ENCODE peak calls at places on chromosome 18, in nine cellular contexts. E, N, V, O, G, H, F, A and J are unnamed samples.
A peak's percentile ranks its signal among the peaks of the same experiment; 100 is the strongest.

GRCh38 chr18:57443716-57444115 is 8.5 kb downstream of the ONECUT2 start:
- DNase-seq in G (no peak), E (no peak), O (no peak), A (no peak), V (no peak), H (no peak), N (no peak), F (no peak), J (no peak)

GRCh38 chr18:25229080-25229479 is 122.9 kb downstream of the ZNF521 start:
- DNase-seq in F (no peak), E (peak; percentile 80), N (no peak), O (no peak), H (no peak), A (no peak), V (no peak), G (no peak), J (no peak)

GRCh38 chr18:59874166-59874565 is 25.6 kb upstream of the PMAIP1 start:
- DNase-seq in V (no peak), G (no peak), A (no peak), O (no peak), F (no peak), E (peak; percentile 92), H (no peak), N (no peak), J (no peak)

GRCh38 chr18:48884306-48885235 is 66.2 kb downstream of the SMAD7 start:
- DNase-seq in H (peak; percentile 40), V (no peak), G (no peak), F (peak; percentile 35), N (no peak), A (no peak), E (no peak), O (peak; percentile 39), J (no peak)

GRCh38 chr18:54555996-54556395 is 35.0 kb upstream of the DYNAP start:
- DNase-seq in N (no peak), O (no peak), V (no peak), A (no peak), G (no peak), H (no peak), E (no peak), F (no peak), J (no peak)

GRCh38 chr18:30088238-30088637 is 954.3 kb downstream of the DSC3 start:
- DNase-seq in H (no peak), E (no peak), N (no peak), G (no peak), F (no peak), A (no peak), V (no peak), O (no peak), J (no peak)

GRCh38 chr18:12057419-12058039 is 36.1 kb upstream of the ANKRD62 start:
- DNase-seq in E (no peak), N (no peak), H (no peak), G (no peak), O (no peak), F (peak; percentile 30), A (no peak), V (no peak), J (no peak)

GRCh38 chr18:26909599-26910290 is 44.2 kb upstream of the AQP4 start:
- DNase-seq in O (no peak), A (no peak), F (no peak), V (no peak), E (no peak), N (no peak), G (no peak), H (no peak), J (no peak)

GRCh38 chr18:76616373-76616772 is 121.3 kb upstream of the ZNF516 start:
- DNase-seq in F (no peak), V (no peak), G (no peak), A (no peak), E (no peak), O (no peak), H (no peak), N (no peak), J (no peak)

GRCh38 chr18:12574494-12575185 is 83.3 kb downstream of the SPIRE1 start:
- DNase-seq in F (no peak), V (no peak), N (no peak), G (no peak), E (no peak), H (no peak), A (no peak), O (no peak), J (no peak)

GRCh38 chr18:51658436-51658835 is 461.0 kb upstream of the MEX3C start:
- DNase-seq in F (no peak), O (no peak), E (no peak), G (no peak), V (no peak), N (no peak), H (no peak), A (no peak), J (no peak)
- H3K27me3 ChIP-seq in F (no peaks in the 10 kb centered on the region), O (no peaks in the 10 kb centered on the region), E (no peaks in the 10 kb centered on the region), G (no peaks in the 10 kb centered on the region), V (no peaks in the 10 kb centered on the region), N (no peaks in the 10 kb centered on the region), H (peaks cover 7% of the 10 kb centered on the region), A (no peaks in the 10 kb centered on the region), J (no peaks in the 10 kb centered on the region)

GRCh38 chr18:70290482-70291294 is 1.8 kb downstream of the SOCS6 start:
- DNase-seq in F (no peak), N (no peak), G (no peak), H (no peak), E (no peak), A (no peak), O (no peak), V (no peak), J (no peak)

GRCh38 chr18:70294471-70295191 is 5.8 kb downstream of the SOCS6 start:
- DNase-seq in N (no peak), H (no peak), A (no peak), F (no peak), V (no peak), O (no peak), G (no peak), E (no peak), J (no peak)

GRCh38 chr18:70291295-70291574 is 2.4 kb downstream of the SOCS6 start:
- DNase-seq in E (no peak), V (no peak), F (no peak), N (no peak), G (no peak), H (no peak), O (no peak), A (no peak), J (peak; percentile 24)

GRCh38 chr18:70293166-70293565 is 4.3 kb downstream of the SOCS6 start:
- DNase-seq in H (no peak), E (no peak), V (no peak), F (no peak), A (no peak), O (no peak), G (no peak), N (no peak), J (no peak)

DNA sequence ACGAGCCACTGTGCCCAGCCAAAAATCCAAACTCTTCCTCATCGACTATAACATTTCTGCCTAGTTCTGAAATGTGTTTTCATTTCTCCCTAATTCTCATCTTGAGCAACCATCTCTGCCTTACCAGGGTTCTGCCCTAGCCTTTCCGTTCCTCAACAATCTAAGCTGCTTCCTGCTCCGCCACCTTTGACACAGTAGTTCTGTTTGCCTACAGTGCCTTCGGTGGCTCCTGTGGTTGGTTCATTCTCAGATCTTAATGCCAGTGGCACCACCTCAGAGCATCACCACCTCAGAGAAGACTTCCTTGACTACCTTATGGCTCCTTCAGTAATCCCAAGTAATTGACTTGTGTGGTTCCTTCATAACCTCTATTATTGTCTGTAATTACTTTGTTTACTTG is 3.8 kb downstream of the SOCS6 start:
- DNase-seq in F (no peak), H (no peak), O (no peak), A (no peak), V (no peak), G (no peak), E (no peak), N (no peak), J (no peak)
- H3K4me1 ChIP-seq in F (peaks cover 18% of the 10 kb centered on the region), H (peaks cover 51% of the 10 kb centered on the region), O (peaks cover 68% of the 10 kb centered on the region), A (peaks cover 27% of the 10 kb centered on the region), V (peaks cover 17% of the 10 kb centered on the region), G (peaks cover 35% of the 10 kb centered on the region), E (peaks cover 23% of the 10 kb centered on the region), N (peaks cover 5% of the 10 kb centered on the region), J (peaks cover 13% of the 10 kb centered on the region)

DNA sequence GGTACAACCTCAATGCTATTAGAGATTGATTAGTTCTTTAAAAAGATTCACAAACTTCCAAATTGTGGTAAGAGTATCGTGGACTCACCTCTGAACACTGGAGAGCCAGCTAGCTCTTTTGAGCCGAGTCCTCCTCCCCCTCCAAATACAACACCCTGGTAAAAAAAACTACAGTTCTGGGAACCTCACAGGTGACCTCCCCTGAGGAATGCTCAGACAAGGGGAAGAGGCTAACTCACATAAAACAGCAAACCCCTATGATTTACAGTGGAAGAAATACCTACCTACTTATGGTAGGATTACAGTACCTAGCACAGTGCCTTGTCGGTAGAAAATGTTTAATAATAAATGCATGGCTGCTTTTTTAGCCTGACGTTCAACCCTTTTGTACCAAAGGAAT is 8.4 kb downstream of the ZNF24 start:
- DNase-seq in V (no peak), H (no peak), F (no peak), O (no peak), G (no peak), E (no peak), N (no peak), A (no peak), J (no peak)
- H3K9me3 ChIP-seq in V (no peaks in the 10 kb centered on the region), H (no peaks in the 10 kb centered on the region), F (no peaks in the 10 kb centered on the region), O (no peaks in the 10 kb centered on the region), G (no peaks in the 10 kb centered on the region), E (no peaks in the 10 kb centered on the region), N (no peaks in the 10 kb centered on the region), A (no peaks in the 10 kb centered on the region), J (no peaks in the 10 kb centered on the region)

GRCh38 chr18:46333371-46334199 is 229.4 kb downstream of the HAUS1 start:
- DNase-seq in V (peak; percentile 54), O (peak; percentile 25), N (no peak), F (no peak), H (peak; percentile 64), E (peak; percentile 15), G (no peak), A (no peak), J (peak; percentile 61)

GRCh38 chr18:46337206-46337710 is 233.1 kb downstream of the HAUS1 start:
- DNase-seq in V (no peak), H (no peak), A (no peak), O (peak; percentile 10), N (no peak), F (no peak), E (no peak), G (no peak), J (no peak)

GRCh38 chr18:46334200-46334553 is 230.0 kb downstream of the HAUS1 start:
- DNase-seq in O (peak; percentile 46), G (no peak), V (no peak), H (peak; percentile 53), N (no peak), E (no peak), A (no peak), F (no peak), J (no peak)

GRCh38 chr18:46336278-46337205 is 232.4 kb downstream of the HAUS1 start:
- DNase-seq in N (no peak), A (no peak), O (peak; percentile 9), G (no peak), F (no peak), V (no peak), H (peak; percentile 27), E (no peak), J (no peak)

DNA sequence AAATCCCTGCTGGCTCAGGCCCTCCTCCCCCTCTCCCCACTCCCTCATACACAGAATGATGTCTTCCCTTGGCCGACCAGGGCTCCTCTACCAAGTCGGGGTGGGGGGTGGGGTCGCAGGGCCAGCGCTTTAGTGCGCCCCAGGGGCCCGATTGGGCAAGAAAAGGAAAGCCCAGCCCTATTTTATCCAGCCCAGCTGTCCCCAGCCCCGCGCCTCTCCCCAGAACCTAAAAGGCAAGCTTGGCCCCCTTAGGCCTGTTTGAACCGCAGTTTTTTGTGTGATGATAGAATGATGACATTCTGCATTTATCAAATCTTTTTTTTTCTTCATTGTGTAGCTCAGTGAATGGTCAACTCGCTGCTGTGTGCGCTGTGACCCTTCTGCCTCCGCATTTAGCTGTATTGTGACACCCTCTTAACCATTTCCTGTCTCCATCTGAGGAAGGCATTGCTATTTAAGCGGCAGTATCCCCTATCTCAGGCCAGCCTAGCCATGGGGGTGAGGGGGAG is 231.4 kb downstream of the HAUS1 start:
- DNase-seq in N (no peak), O (peak; percentile 26), H (peak; percentile 23), A (no peak), F (no peak), G (no peak), E (no peak), V (peak; percentile 51), J (peak; percentile 34)
- H3K27me3 ChIP-seq in N (no peaks in the 10 kb centered on the region), O (peaks cover 28% of the 10 kb centered on the region), H (peaks cover 24% of the 10 kb centered on the region), A (no peaks in the 10 kb centered on the region), F (peaks cover 8% of the 10 kb centered on the region), G (no peaks in the 10 kb centered on the region), E (peaks cover 25% of the 10 kb centered on the region), V (no peaks in the 10 kb centered on the region), J (peaks cover 2% of the 10 kb centered on the region)